ENCODE peak calls at places on chromosomes 6 and 20, in nine cellular contexts. E, H, W, U, L, Q, X, D and O are unnamed samples.

GRCh38 chr6:163533443-163533842 is 118.9 kb downstream of the QKI start:
- DNase-seq in X (no peak), U (no peak), D (no peak), W (no peak), E (no peak), Q (no peak), L (no peak), H (no peak), O (no peak)

GRCh38 chr6:37285861-37286311 is 27.9 kb upstream of the TMEM217 start:
- DNase-seq in E (no peak), X (no peak), D (no peak), L (no peak), W (no peak), Q (no peak), U (no peak), H (no peak), O (peak; percentile 42)

GRCh38 chr20:49713779-49714712 is at the start of gene B4GALT5:
- DNase-seq in L (peak; percentile 73), U (peak; percentile 87), D (no peak), W (peak; percentile 94), Q (peak; percentile 83), H (peak; percentile 72), X (peak; percentile 95), E (peak; percentile 78), O (peak; percentile 89)

GRCh38 chr6:36724514-36725385 is 27.1 kb downstream of the RAB44 start:
- DNase-seq in W (peak; percentile 84), L (peak; percentile 56), D (no peak), X (no peak), U (peak; percentile 84), E (peak; percentile 77), Q (peak; percentile 86), H (peak; percentile 63), O (peak; percentile 67)

GRCh38 chr6:6793388-6794250 is 205.1 kb downstream of the LY86 start:
- DNase-seq in E (peak; percentile 64), Q (no peak), D (no peak), U (peak; percentile 70), W (no peak), X (no peak), L (no peak), H (no peak), O (no peak)

GRCh38 chr6:145656128-145656527 is 79.2 kb downstream of the EPM2A start:
- DNase-seq in X (no peak), U (no peak), Q (no peak), W (no peak), H (no peak), D (no peak), L (no peak), E (no peak), O (no peak)

GRCh38 chr6:165292657-165293056 is 16.7 kb downstream of the C6orf118 start:
- DNase-seq in U (no peak), L (no peak), W (no peak), E (no peak), Q (no peak), X (no peak), H (no peak), D (no peak), O (no peak)

GRCh38 chr20:46283426-46283825 is 24.9 kb downstream of the CDH22 start:
- DNase-seq in E (no peak), Q (no peak), L (no peak), H (no peak), U (no peak), X (no peak), D (no peak), W (no peak), O (no peak)

GRCh38 chr6:16228709-16229665 is 9.4 kb upstream of the GMPR start:
- DNase-seq in E (no peak), X (no peak), W (no peak), H (no peak), D (no peak), L (no peak), U (no peak), Q (no peak), O (no peak)

GRCh38 chr6:34658605-34659218 is 37.9 kb downstream of the ILRUN start:
- DNase-seq in D (no peak), L (no peak), Q (no peak), E (no peak), X (no peak), U (no peak), W (no peak), H (no peak), O (no peak)

GRCh38 chr6:35091353-35092083 is 49.6 kb downstream of the TCP11 start:
- DNase-seq in X (no peak), D (no peak), E (no peak), H (no peak), L (no peak), Q (no peak), U (no peak), W (no peak), O (no peak)

DNA sequence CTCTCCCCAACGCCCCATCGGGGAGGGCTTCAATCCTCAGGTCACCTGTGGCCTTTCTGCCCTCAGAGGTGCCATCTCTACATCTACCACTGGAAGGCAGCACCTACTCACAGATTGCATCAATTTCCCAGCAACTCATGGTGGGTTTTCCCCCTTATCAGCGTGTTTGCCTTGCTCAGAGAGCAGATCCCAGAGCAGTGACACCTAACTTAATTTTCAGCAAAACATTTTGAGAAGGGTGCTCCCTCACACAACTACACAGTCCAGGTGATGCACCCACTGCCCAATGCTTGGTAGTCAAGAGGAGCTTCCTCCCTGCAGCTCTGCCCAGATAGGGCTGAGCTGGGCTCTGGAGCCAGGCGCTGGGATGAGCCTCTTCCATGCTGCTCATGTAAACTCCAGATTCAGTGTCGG is 48.2 kb downstream of the PLG start:
- DNase-seq in H (no peak), D (no peak), U (no peak), X (no peak), E (no peak), L (no peak), Q (no peak), W (peak; percentile 74), O (peak; percentile 30)
- TF ChIP-seq CTCF in H (no peak), D (no peak), U (peak; percentile 23), X (peak; percentile 14), E (peak; percentile 16), L (peak; percentile 34), Q (no peak), W (peak; percentile 66), O (peak; percentile 75)

GRCh38 chr6:97586344-97586743 is 303.3 kb upstream of the MMS22L start:
- DNase-seq in H (no peak), Q (no peak), W (no peak), E (no peak), X (no peak), L (no peak), U (no peak), D (no peak), O (peak; percentile 7)
- TF ChIP-seq CTCF in H (no peak), Q (no peak), W (no peak), E (no peak), X (no peak), L (peak; percentile 43), U (no peak), D (no peak), O (peak; percentile 39)

GRCh38 chr6:109082178-109082577 is 12.5 kb downstream of the SESN1 start:
- DNase-seq in L (no peak), E (no peak), H (no peak), W (no peak), Q (no peak), D (no peak), X (no peak), U (no peak), O (no peak)

GRCh38 chr6:109092074-109092473 is 2.6 kb downstream of the SESN1 start:
- DNase-seq in W (no peak), D (no peak), U (no peak), L (no peak), H (no peak), X (no peak), Q (no peak), E (no peak), O (no peak)

GRCh38 chr6:109091314-109092009 is 3.2 kb downstream of the SESN1 start:
- DNase-seq in L (no peak), Q (no peak), W (no peak), E (no peak), X (no peak), U (no peak), H (no peak), D (no peak), O (no peak)

GRCh38 chr6:109083657-109084056 is 11.0 kb downstream of the SESN1 start:
- DNase-seq in H (no peak), U (no peak), D (no peak), Q (no peak), X (no peak), W (no peak), E (no peak), L (no peak), O (no peak)

GRCh38 chr6:109087661-109088264 is 6.9 kb downstream of the SESN1 start:
- DNase-seq in E (no peak), H (no peak), X (no peak), Q (no peak), U (no peak), W (no peak), D (no peak), L (no peak), O (no peak)
- TF ChIP-seq CTCF in E (no peak), H (no peak), X (no peak), Q (no peak), U (no peak), W (no peak), D (no peak), L (no peak), O (no peak)

DNA sequence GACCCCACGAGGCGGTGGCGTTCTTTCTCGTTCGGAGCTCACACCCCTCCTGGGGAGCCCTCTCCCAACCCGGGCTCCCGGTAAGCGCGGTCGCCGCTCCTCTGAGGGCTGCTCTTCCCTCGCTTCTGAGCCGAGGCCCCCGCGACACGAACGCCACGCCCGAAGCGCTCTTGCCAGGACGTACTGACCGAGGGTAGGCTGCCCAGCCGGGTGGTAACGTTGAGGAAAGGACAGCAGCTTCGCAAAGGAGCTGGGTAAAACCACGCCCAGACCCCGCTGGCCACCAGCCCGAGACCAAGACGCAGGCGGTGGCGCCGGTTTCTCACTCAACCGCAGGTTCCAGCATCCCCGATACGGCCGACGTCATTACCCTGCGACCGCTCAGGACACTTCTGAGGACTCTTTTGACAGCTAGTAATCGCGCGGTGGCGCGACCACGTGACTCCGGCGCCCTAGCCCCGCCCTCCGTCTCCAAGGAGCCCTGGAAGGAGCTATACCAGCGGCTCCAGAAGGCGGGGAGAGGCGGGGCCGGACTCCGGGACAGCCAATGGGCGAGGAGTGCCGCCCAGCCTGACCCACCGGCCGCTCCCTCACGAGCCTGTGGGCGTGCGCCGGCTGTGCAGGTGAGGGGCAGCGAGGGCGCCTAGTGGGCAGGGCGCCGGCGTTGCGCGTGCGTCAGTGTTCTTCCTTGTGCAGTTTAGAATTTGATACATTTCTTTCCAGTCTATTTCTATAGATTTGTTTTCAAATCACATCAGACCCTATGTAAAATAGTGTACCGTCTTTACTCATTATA is 4.0 kb upstream of the GZF1 start:
- DNase-seq in D (peak; percentile 100), W (peak; percentile 100), X (peak; percentile 100), H (peak; percentile 100), L (peak; percentile 100), E (peak; percentile 100), Q (peak; percentile 100), U (peak; percentile 100), O (peak; percentile 94)
- TF ChIP-seq CTCF in D (no peak), W (no peak), X (no peak), H (no peak), L (no peak), E (peak; percentile 10), Q (peak; percentile 26), U (no peak), O (no peak)